ENCODE peak calls at places on chromosome 13, in four cellular contexts. One of them, this sample, is unnamed.

GRCh38 chr13:71587778-71588177 is 279.2 kb downstream of the DACH1 start:
- DNase-seq in uterus: no peak
- DNase-seq in GM12865: no peak
- DNase-seq in SJSA1: no peak
- DNase-seq in this sample: no peak

GRCh38 chr13:105059786-105060185 is 1475.7 kb downstream of the EFNB2 start:
- DNase-seq in uterus: no peak
- DNase-seq in GM12865: no peak
- DNase-seq in SJSA1: no peak
- DNase-seq in this sample: no peak

GRCh38 chr13:23918208-23918607 is 20.9 kb upstream of the C1QTNF9B start:
- DNase-seq in uterus: no peak
- DNase-seq in GM12865: no peak
- DNase-seq in SJSA1: no peak
- DNase-seq in this sample: no peak

GRCh38 chr13:60431108-60431700 is 34.2 kb downstream of the TDRD3 start:
- DNase-seq in uterus: no peak
- DNase-seq in GM12865: peak; percentile 77
- DNase-seq in SJSA1: no peak
- DNase-seq in this sample: peak; percentile 76

GRCh38 chr13:74134777-74135305 is 637 bp upstream of the KLF12 start:
- DNase-seq in uterus: peak; percentile 30
- DNase-seq in GM12865: peak; percentile 69
- DNase-seq in SJSA1: peak; percentile 59
- DNase-seq in this sample: no peak

GRCh38 chr13:45683701-45684100 is 18.4 kb upstream of the CBY2 start:
- DNase-seq in uterus: no peak
- DNase-seq in GM12865: no peak
- DNase-seq in SJSA1: no peak
- DNase-seq in this sample: no peak

GRCh38 chr13:49935171-49936084 is 712 bp downstream of the SPRYD7 start:
- DNase-seq in uterus: no peak
- DNase-seq in GM12865: peak; percentile 69
- DNase-seq in SJSA1: peak; percentile 73
- DNase-seq in this sample: peak; percentile 67

GRCh38 chr13:91724591-91724990 is 326.2 kb downstream of the GPC5 start:
- DNase-seq in uterus: no peak
- DNase-seq in GM12865: no peak
- DNase-seq in SJSA1: no peak
- DNase-seq in this sample: no peak

GRCh38 chr13:67990868-67991267 is 760.7 kb upstream of the PCDH9 start:
- DNase-seq in uterus: no peak
- DNase-seq in GM12865: no peak
- DNase-seq in SJSA1: no peak
- DNase-seq in this sample: no peak

GRCh38 chr13:36344173-36344572 is 2.0 kb downstream of the SPART start:
- DNase-seq in uterus: peak; percentile 62
- DNase-seq in GM12865: no peak
- DNase-seq in SJSA1: no peak
- DNase-seq in this sample: peak; percentile 84
- H3K4me3 ChIP-seq in uterus: peak overlapping the region; percentile 91
- H3K4me3 ChIP-seq in GM12865: no peak overlapping the region
- H3K4me3 ChIP-seq in SJSA1: peak overlapping the region; percentile 89
- H3K4me3 ChIP-seq in this sample: peak overlapping the region; percentile 74

DNA sequence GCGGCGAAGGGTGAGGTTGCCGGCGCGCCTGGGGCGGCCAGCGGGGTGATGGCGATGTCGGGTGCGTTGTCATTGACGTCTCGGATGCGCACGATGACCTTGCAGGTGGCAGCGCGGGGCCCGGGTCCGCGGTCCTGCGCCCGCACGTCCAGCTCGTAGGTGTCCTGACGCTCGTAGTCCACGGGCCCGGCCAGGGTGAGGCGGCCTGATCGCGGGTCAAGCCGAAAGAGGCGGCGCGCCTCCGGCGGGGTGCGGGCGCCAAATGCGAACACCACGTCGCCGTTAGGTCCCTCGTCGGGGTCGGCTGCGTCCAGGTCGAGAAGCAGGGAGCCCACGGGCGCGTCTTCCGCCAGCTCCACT is 1.1 kb downstream of the PCDH8 start:
- DNase-seq in uterus: no peak
- DNase-seq in GM12865: no peak
- DNase-seq in SJSA1: no peak
- DNase-seq in this sample: no peak
- H3K4me3 ChIP-seq in uterus: no peak overlapping the region
- H3K4me3 ChIP-seq in GM12865: no peak overlapping the region
- H3K4me3 ChIP-seq in SJSA1: no peak overlapping the region
- H3K4me3 ChIP-seq in this sample: no peak overlapping the region

GRCh38 chr13:100497394-100497793 is 91.2 kb downstream of the GGACT start:
- DNase-seq in uterus: no peak
- DNase-seq in GM12865: peak; percentile 25
- DNase-seq in SJSA1: no peak
- DNase-seq in this sample: peak; percentile 59
- H3K4me3 ChIP-seq in uterus: no peak overlapping the region
- H3K4me3 ChIP-seq in GM12865: no peak overlapping the region
- H3K4me3 ChIP-seq in SJSA1: no peak overlapping the region
- H3K4me3 ChIP-seq in this sample: no peak overlapping the region

DNA sequence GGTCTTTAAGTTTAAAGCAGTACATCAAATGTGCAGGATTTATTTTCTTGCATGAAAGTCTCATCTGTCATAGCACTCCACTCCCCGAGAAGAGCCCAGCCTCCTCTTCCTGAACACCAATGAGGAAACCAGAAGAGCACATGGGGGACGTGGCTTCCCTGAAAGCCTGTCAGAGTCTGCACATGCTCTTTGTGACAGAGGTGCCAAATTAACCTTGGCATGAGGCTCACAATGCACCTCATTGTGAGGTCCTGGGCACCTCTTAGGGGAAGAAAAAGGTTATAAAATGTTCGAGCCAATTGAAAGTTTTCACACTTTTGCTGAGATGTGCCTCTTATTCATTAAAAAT is 141.3 kb upstream of the RFC3 start:
- DNase-seq in uterus: peak; percentile 30
- DNase-seq in GM12865: peak; percentile 20
- DNase-seq in SJSA1: peak; percentile 48
- DNase-seq in this sample: peak; percentile 48
- H3K4me3 ChIP-seq in uterus: peak overlapping the region; percentile 38
- H3K4me3 ChIP-seq in GM12865: no peak overlapping the region
- H3K4me3 ChIP-seq in SJSA1: peak overlapping the region; percentile 39
- H3K4me3 ChIP-seq in this sample: peak overlapping the region; percentile 47

GRCh38 chr13:114118086-114118762 is 14.2 kb downstream of the RASA3 start:
- DNase-seq in uterus: no peak
- DNase-seq in GM12865: no peak
- DNase-seq in SJSA1: no peak
- DNase-seq in this sample: no peak
- H3K4me3 ChIP-seq in uterus: no peak overlapping the region
- H3K4me3 ChIP-seq in GM12865: no peak overlapping the region
- H3K4me3 ChIP-seq in SJSA1: peak overlapping the region; percentile 13
- H3K4me3 ChIP-seq in this sample: no peak overlapping the region

DNA sequence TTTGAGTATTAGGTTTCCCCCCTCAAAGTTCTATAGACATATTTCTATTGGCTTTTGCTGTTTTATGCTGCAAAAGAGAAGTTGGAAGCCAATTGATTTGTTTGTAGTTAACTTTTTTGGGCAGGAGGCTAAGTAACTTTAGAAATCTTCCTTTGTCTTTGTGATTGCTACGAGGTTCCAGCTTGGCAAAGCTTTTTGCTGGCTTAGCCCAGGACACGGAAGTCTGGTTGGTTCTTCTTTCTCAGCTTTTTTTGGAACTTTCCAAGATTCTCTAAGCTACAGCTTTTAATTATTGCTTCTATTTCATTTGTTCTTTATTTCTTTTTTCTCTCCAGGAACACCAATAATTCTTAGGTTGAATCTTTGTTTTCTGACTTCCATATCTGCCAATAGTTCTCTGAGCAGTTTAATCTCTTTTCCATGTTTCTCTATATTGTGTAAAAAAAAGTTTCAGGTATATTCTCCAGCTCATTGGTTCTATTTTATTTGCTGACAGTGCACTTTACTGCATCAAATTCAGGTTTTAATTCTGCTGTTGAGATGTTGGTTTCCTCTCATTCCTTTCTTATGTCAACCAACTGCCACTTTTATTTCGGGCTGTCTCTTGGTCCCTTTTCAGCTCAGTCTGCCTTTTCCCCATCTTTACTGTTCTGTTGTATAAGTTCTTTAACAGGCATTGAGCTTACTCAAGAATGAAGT is 27.8 kb downstream of the MBNL2 start:
- DNase-seq in uterus: no peak
- DNase-seq in GM12865: no peak
- DNase-seq in SJSA1: no peak
- DNase-seq in this sample: no peak
- H3K4me3 ChIP-seq in uterus: no peak overlapping the region
- H3K4me3 ChIP-seq in GM12865: no peak overlapping the region
- H3K4me3 ChIP-seq in SJSA1: no peak overlapping the region
- H3K4me3 ChIP-seq in this sample: no peak overlapping the region

This sample was measured in fibroblast of mammary gland.